ENCODE peak calls at places on chromosome 5, in nine cellular contexts. R is nephron progenitor cell, Z is fibroblast of the aortic adventitia, Q is brain microvascular endothelial cell, F is choroid plexus epithelial cell, M is PC-9, H is Peyer's patch, X is mammary epithelial cell, S is adrenal gland. G is an unnamed sample.

GRCh38 chr5:33023649-33024048 is 312.5 kb downstream of the NPR3 start:
- DNase-seq in R (no peak), Z (peak), Q (no peak), F (peak), M (no peak), H (no peak), X (peak), S (no peak), G (no peak)

GRCh38 chr5:173395257-173395932 is 67.2 kb upstream of the STC2 start:
- DNase-seq in R (no peak), Z (peak), Q (peak), F (peak), M (no peak), H (no peak), X (peak), S (peak), G (no peak)

GRCh38 chr5:84239509-84239908 is 145.2 kb downstream of the EDIL3 start:
- DNase-seq in R (no peak), Z (peak), Q (peak), F (peak), M (peak), H (no peak), X (peak), S (no peak), G (no peak)

GRCh38 chr5:89213584-89213983 is 330.6 kb upstream of the MEF2C start:
- DNase-seq in R (no peak), Z (peak), Q (peak), F (peak), M (no peak), H (no peak), X (no peak), S (peak), G (no peak)

GRCh38 chr5:79692586-79692985 is 3.0 kb downstream of the CMYA5 start:
- DNase-seq in R (no peak), Z (no peak), Q (no peak), F (no peak), M (no peak), H (no peak), X (no peak), S (no peak), G (no peak)

GRCh38 chr5:127343866-127344265 is 53.3 kb downstream of the MEGF10 start:
- DNase-seq in R (no peak), Z (no peak), Q (no peak), F (no peak), M (no peak), H (no peak), X (no peak), S (no peak), G (no peak)

GRCh38 chr5:175743676-175744210 is 85.9 kb downstream of the HRH2 start:
- DNase-seq in R (peak), Z (no peak), Q (peak), F (peak), M (no peak), H (no peak), X (peak), S (no peak), G (no peak)

GRCh38 chr5:66608501-66608900 is 12.3 kb downstream of the MAST4 start:
- DNase-seq in R (no peak), Z (no peak), Q (no peak), F (no peak), M (no peak), H (no peak), X (no peak), S (no peak), G (no peak)

GRCh38 chr5:91639744-91640143 is 256.6 kb upstream of the ARRDC3 start:
- DNase-seq in R (no peak), Z (no peak), Q (no peak), F (no peak), M (no peak), H (no peak), X (no peak), S (no peak), G (no peak)

GRCh38 chr5:114952876-114953275 is 216.8 kb downstream of the TRIM36 start:
- DNase-seq in R (no peak), Z (no peak), Q (no peak), F (no peak), M (no peak), H (no peak), X (no peak), S (no peak), G (no peak)

GRCh38 chr5:135457424-135458071 is 5.4 kb upstream of the TIFAB start:
- DNase-seq in R (peak), Z (peak), Q (peak), F (peak), M (peak), H (peak), X (peak), S (peak), G (peak)

GRCh38 chr5:96868603-96869371 is 7.5 kb upstream of the ERAP2 start:
- DNase-seq in R (no peak), Z (peak), Q (peak), F (peak), M (no peak), H (peak), X (peak), S (peak), G (no peak)

GRCh38 chr5:143182901-143183820 is 220.3 kb downstream of the NR3C1 start:
- DNase-seq in R (no peak), Z (peak), Q (no peak), F (peak), M (no peak), H (peak), X (no peak), S (no peak), G (no peak)

GRCh38 chr5:9545301-9545958 is 445 bp downstream of the SEMA5A start:
- DNase-seq in R (peak), Z (no peak), Q (no peak), F (no peak), M (no peak), H (peak), X (peak), S (no peak), G (peak)

GRCh38 chr5:66960373-66961137 is 236.0 kb downstream of the CD180 start:
- DNase-seq in R (no peak), Z (peak), Q (peak), F (peak), M (no peak), H (peak), X (peak), S (peak), G (no peak)

GRCh38 chr5:24110019-24110615 is 534.7 kb downstream of the CDH10 start:
- DNase-seq in R (no peak), Z (peak), Q (no peak), F (peak), M (no peak), H (no peak), X (peak), S (no peak), G (no peak)

GRCh38 chr5:83865579-83865978 is 144.9 kb upstream of the HAPLN1 start:
- DNase-seq in R (no peak), Z (peak), Q (no peak), F (no peak), M (no peak), H (no peak), X (no peak), S (no peak), G (no peak)

GRCh38 chr5:126351138-126351537 is 72.1 kb upstream of the GRAMD2B start:
- DNase-seq in R (no peak), Z (peak), Q (peak), F (peak), M (no peak), H (no peak), X (peak), S (no peak), G (no peak)

GRCh38 chr5:147188200-147189108 is 46.4 kb upstream of the STK32A start:
- DNase-seq in R (peak), Z (peak), Q (peak), F (peak), M (peak), H (peak), X (peak), S (peak), G (peak)

GRCh38 chr5:9034671-9035070 is 511.2 kb downstream of the SEMA5A start:
- DNase-seq in R (no peak), Z (peak), Q (peak), F (peak), M (no peak), H (no peak), X (peak), S (no peak), G (no peak)

GRCh38 chr5:173833200-173833599 is 54.9 kb upstream of the CPEB4 start:
- DNase-seq in R (no peak), Z (peak), Q (no peak), F (no peak), M (no peak), H (no peak), X (no peak), S (peak), G (no peak)

GRCh38 chr5:143613329-143613728 is 198.6 kb upstream of the HMHB1 start:
- DNase-seq in R (no peak), Z (no peak), Q (no peak), F (no peak), M (no peak), H (no peak), X (no peak), S (no peak), G (no peak)

GRCh38 chr5:112902561-112902960 is 19.5 kb downstream of the REEP5 start:
- DNase-seq in R (no peak), Z (no peak), Q (no peak), F (no peak), M (no peak), H (no peak), X (no peak), S (no peak), G (no peak)

GRCh38 chr5:74977475-74977874 is 74.9 kb downstream of the GCNT4 start:
- DNase-seq in R (no peak), Z (no peak), Q (no peak), F (peak), M (no peak), H (no peak), X (no peak), S (no peak), G (no peak)

GRCh38 chr5:123371575-123372179 is 51.5 kb downstream of the CEP120 start:
- DNase-seq in R (peak), Z (peak), Q (peak), F (peak), M (peak), H (peak), X (peak), S (peak), G (no peak)

GRCh38 chr5:170184737-170185136 is 48.0 kb upstream of the C5orf58 start:
- DNase-seq in R (no peak), Z (no peak), Q (no peak), F (peak), M (no peak), H (no peak), X (no peak), S (no peak), G (no peak)

GRCh38 chr5:171149772-171150171 is 159.3 kb upstream of the TLX3 start:
- DNase-seq in R (no peak), Z (no peak), Q (no peak), F (no peak), M (no peak), H (no peak), X (no peak), S (no peak), G (no peak)

GRCh38 chr5:181211208-181211607 is 6.2 kb upstream of the TRIM7 start:
- DNase-seq in R (no peak), Z (no peak), Q (no peak), F (no peak), M (no peak), H (no peak), X (no peak), S (no peak), G (no peak)

GRCh38 chr5:89277791-89278190 is 394.8 kb upstream of the MEF2C start:
- DNase-seq in R (no peak), Z (peak), Q (no peak), F (no peak), M (no peak), H (no peak), X (peak), S (no peak), G (no peak)

GRCh38 chr5:101977729-101978345 is 318.2 kb downstream of the SLCO4C1 start:
- DNase-seq in R (peak), Z (peak), Q (peak), F (peak), M (no peak), H (no peak), X (peak), S (peak), G (no peak)

GRCh38 chr5:54360925-54361662 is 50.7 kb upstream of the ARL15 start:
- DNase-seq in R (no peak), Z (peak), Q (no peak), F (no peak), M (no peak), H (no peak), X (no peak), S (no peak), G (no peak)

GRCh38 chr5:20276061-20276958 is 288.3 kb upstream of the CDH18 start:
- DNase-seq in R (no peak), Z (peak), Q (no peak), F (peak), M (peak), H (no peak), X (peak), S (peak), G (no peak)

GRCh38 chr5:72314571-72315172 is 5.4 kb downstream of the MRPS27 start:
- DNase-seq in R (no peak), Z (peak), Q (peak), F (peak), M (no peak), H (no peak), X (peak), S (peak), G (no peak)
- TF ChIP-seq CTCF in R (no peak), Z (peak), Q (peak), F (peak), M (no peak), H (no peak), X (peak), S (peak), G (no peak)

DNA sequence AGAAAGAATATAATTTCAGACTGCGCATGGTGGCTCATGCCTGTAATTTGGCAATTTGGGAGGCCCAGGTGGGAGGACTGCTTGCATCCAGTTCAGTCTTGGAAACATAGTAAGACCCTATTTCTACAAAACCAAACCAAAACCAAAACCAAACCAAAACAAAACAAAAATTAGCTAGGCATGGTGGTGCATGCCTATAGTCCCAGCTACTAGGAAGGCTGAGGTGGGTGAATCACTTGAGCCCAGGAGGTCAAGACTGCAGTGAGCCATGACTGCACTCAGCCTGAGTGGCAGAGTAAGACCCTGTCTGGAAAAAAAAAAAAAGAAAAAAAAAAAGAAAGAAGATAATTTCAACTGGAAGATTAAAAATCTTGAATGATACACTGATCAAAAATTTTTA is 137.0 kb upstream of the ACOT12 start:
- DNase-seq in R (no peak), Z (no peak), Q (peak), F (no peak), M (no peak), H (no peak), X (peak), S (no peak), G (no peak)
- TF ChIP-seq CTCF in R (no peak), Z (no peak), Q (no peak), F (no peak), M (no peak), H (no peak), X (no peak), S (no peak), G (no peak)

DNA sequence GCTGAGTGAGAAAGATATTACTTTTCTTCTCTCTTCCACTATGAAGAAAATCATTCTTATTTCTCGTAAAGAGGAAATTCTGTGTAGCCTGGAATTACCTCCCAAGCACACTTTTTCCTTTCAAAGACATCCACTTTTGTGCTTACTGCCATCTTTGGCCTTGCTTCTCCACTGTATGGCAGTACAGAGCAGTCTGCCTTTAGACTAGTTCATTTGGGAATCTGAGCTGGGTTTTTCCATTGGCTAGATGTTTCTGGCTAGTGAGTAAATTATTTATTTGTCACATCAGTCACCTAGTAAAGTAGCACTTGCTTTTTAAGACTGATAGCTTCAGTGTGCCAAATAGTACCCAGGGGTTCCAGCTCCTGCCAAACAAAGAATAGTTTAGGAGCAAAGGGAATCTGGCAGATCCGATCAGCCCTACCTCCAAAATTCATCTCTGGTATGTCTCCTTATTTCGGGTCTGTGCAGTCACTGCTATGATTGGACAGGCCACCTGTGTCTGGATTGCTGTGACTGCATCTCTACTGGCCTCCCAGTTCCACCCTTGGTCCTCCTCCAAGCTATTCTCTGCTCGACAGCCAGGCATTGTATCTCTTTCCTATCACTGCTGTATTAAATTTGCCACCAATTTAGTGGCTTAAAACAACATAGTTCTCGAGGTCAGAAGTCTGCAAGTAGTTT is 97.6 kb downstream of the NUDT12 start:
- DNase-seq in R (no peak), Z (no peak), Q (no peak), F (peak), M (no peak), H (no peak), X (no peak), S (no peak), G (no peak)
- TF ChIP-seq CTCF in R (no peak), Z (peak), Q (peak), F (peak), M (no peak), H (no peak), X (peak), S (no peak), G (no peak)

GRCh38 chr5:178740926-178741325 is 10.5 kb upstream of the ZNF354A start:
- DNase-seq in R (no peak), Z (no peak), Q (no peak), F (no peak), M (no peak), H (no peak), X (peak), S (no peak), G (no peak)
- TF ChIP-seq CTCF in R (no peak), Z (no peak), Q (no peak), F (no peak), M (no peak), H (no peak), X (no peak), S (no peak), G (no peak)

DNA sequence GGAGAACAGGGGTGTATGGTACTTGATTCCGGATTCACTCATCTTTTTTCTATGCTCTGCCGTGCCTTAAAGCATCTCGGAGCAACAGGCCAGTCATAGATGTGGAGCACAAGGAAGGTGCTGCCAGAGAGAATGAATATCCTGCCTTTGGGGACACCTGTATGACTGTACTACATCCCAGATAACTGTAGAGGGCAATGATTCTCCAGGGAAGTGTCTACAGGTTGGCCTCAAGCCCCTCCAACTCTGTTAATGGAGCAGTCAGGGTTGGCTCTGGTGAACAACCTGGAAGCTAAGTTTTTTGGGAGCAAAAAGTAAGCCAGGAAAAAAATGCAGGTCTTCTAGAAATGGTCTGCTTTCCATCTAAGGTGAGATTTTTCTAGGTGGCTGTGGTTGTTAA is 71.0 kb downstream of the NREP start:
- DNase-seq in R (no peak), Z (no peak), Q (no peak), F (peak), M (no peak), H (no peak), X (no peak), S (no peak), G (no peak)
- TF ChIP-seq CTCF in R (no peak), Z (no peak), Q (peak), F (peak), M (no peak), H (no peak), X (peak), S (no peak), G (peak)

GRCh38 chr5:16844952-16845351 is 91.1 kb downstream of the MYO10 start:
- DNase-seq in R (no peak), Z (no peak), Q (no peak), F (no peak), M (no peak), H (no peak), X (no peak), S (no peak), G (no peak)
- TF ChIP-seq CTCF in R (no peak), Z (no peak), Q (no peak), F (no peak), M (peak), H (no peak), X (peak), S (no peak), G (peak)

GRCh38 chr5:1052641-1053390 is 44.2 kb downstream of the NKD2 start:
- DNase-seq in R (no peak), Z (no peak), Q (no peak), F (no peak), M (no peak), H (no peak), X (no peak), S (no peak), G (no peak)
- TF ChIP-seq CTCF in R (no peak), Z (no peak), Q (no peak), F (no peak), M (no peak), H (no peak), X (peak), S (no peak), G (no peak)

GRCh38 chr5:116476903-116477537 is 97.6 kb downstream of the SEMA6A start:
- DNase-seq in R (no peak), Z (no peak), Q (no peak), F (peak), M (no peak), H (no peak), X (no peak), S (no peak), G (no peak)

GRCh38 chr5:116480894-116481510 is 93.6 kb downstream of the SEMA6A start:
- DNase-seq in R (no peak), Z (no peak), Q (no peak), F (peak), M (no peak), H (no peak), X (no peak), S (no peak), G (no peak)

GRCh38 chr5:116482394-116482793 is 92.2 kb downstream of the SEMA6A start:
- DNase-seq in R (no peak), Z (peak), Q (peak), F (peak), M (no peak), H (no peak), X (peak), S (no peak), G (no peak)

GRCh38 chr5:116478461-116478860 is 96.2 kb downstream of the SEMA6A start:
- DNase-seq in R (no peak), Z (no peak), Q (no peak), F (no peak), M (no peak), H (no peak), X (no peak), S (no peak), G (no peak)

GRCh38 chr5:116479776-116480675 is 94.6 kb downstream of the SEMA6A start:
- DNase-seq in R (no peak), Z (no peak), Q (no peak), F (peak), M (no peak), H (no peak), X (no peak), S (no peak), G (no peak)
- TF ChIP-seq CTCF in R (no peak), Z (no peak), Q (no peak), F (no peak), M (no peak), H (no peak), X (no peak), S (no peak), G (no peak)